ENCODE peak calls at places on chromosome 12, in four cellular contexts. N is astrocyte of the spinal cord, H is WERI-Rb-1, P is kidney. Q is an unnamed sample.

GRCh38 chr12:105748806-105749600 is 389.8 kb downstream of the NUAK1 start:
- DNase-seq in N (peak), H (no peak), P (peak), Q (no peak)

GRCh38 chr12:23640754-23641153 is 308.7 kb downstream of the SOX5 start:
- DNase-seq in N (no peak), H (peak), P (no peak), Q (no peak)

GRCh38 chr12:108612788-108613282 is 15.0 kb upstream of the TMEM119 start:
- DNase-seq in N (no peak), H (no peak), P (no peak), Q (no peak)

GRCh38 chr12:27566159-27566558 is 42.2 kb downstream of the PPFIBP1 start:
- DNase-seq in N (no peak), H (no peak), P (no peak), Q (no peak)

GRCh38 chr12:39723831-39724230 is 104.2 kb upstream of the ABCD2 start:
- DNase-seq in N (peak), H (no peak), P (no peak), Q (peak)

GRCh38 chr12:112380663-112381420 is 1.4 kb downstream of the HECTD4 start:
- DNase-seq in N (no peak), H (peak), P (no peak), Q (no peak)

GRCh38 chr12:22121224-22121623 is 75.2 kb downstream of the CMAS start:
- DNase-seq in N (no peak), H (peak), P (no peak), Q (no peak)

GRCh38 chr12:68234140-68234539 is 8.5 kb upstream of the IL26 start:
- DNase-seq in N (no peak), H (no peak), P (no peak), Q (no peak)

GRCh38 chr12:12224240-12224940 is 42.5 kb downstream of the LRP6 start:
- DNase-seq in N (peak), H (no peak), P (no peak), Q (peak)

GRCh38 chr12:116806845-116807440 is 68.8 kb downstream of the RNFT2 start:
- DNase-seq in N (no peak), H (no peak), P (no peak), Q (no peak)

GRCh38 chr12:75979181-75979580 is 52.4 kb downstream of the PHLDA1 start:
- DNase-seq in N (peak), H (no peak), P (no peak), Q (peak)

GRCh38 chr12:3061129-3061857 is 15.9 kb upstream of the TSPAN9 start:
- DNase-seq in N (peak), H (peak), P (no peak), Q (peak)

DNA sequence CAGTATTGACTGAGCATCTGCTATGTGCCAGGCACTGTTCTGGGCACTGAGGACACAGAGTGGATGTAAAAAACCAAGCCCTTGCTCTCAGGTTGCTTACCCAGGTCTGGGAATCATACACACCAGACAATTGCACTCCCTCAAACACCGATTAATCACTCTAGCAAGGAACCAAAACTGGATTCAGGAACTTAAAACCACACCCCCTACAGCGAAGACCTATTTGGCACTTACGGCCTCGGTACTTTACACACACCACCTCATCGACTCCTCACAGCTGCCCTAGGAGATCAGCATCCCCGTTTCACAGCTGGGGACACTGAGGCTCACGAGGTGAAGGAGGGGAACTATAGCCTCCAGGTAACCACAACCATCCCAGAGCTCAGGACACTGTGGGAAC is 1.6 kb downstream of the GLTP start:
- DNase-seq in N (no peak), H (no peak), P (no peak), Q (no peak)
- H3K4me3 ChIP-seq in N (peak), H (no peak), P (peak), Q (peak)

DNA sequence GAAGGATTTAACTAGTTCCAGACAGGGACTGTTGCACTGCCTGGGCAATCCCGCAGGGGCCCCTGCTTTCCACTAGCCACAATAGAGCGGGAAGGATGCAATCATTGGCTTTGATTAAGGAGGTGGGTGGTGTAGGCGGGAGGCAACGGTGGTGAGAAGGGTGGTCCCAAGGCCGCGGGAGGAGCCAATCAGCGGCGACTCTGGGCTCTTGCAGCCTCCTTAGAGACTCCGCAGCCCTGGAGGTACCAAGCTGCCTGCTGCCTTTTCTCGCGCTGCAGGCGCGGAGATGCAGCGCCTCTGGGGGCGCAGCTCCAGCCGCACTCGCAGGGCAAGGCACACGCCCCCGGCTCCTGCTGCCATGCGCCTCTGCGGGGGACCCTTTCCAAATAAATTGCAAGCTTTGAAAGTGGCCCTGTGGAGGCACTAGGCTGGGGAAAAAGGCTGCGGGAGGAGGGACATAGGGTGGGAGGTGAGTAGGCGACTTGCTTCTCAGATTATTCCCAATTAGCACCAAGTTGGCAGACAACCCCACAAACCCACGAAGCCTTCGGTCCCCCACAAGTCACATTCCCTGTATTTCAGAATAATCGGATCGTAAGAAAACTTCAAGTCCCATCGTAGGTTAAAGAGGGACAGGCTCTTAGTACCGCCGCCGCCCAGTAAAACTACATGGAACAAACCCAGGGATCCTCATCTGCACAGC is 860 bp upstream of the KCNA1 start:
- DNase-seq in N (no peak), H (peak), P (peak), Q (no peak)
- TF ChIP-seq CTCF in N (peak), H (peak), P (no peak), Q (no peak)

GRCh38 chr12:42884116-42884515 is 294.6 kb upstream of the PRICKLE1 start:
- DNase-seq in N (no peak), H (no peak), P (no peak), Q (no peak)
- H3K4me3 ChIP-seq in N (no peak), H (no peak), P (no peak), Q (no peak)

GRCh38 chr12:92210062-92210461 is 64.4 kb upstream of the BTG1 start:
- DNase-seq in N (no peak), H (no peak), P (no peak), Q (no peak)
- TF ChIP-seq CTCF in N (no peak), H (no peak), P (no peak), Q (no peak)

GRCh38 chr12:7061138-7061537 is 620 bp downstream of the C1S start:
- DNase-seq in N (no peak), H (no peak), P (no peak), Q (no peak)
- H3K4me3 ChIP-seq in N (no peak), H (no peak), P (peak), Q (peak)

GRCh38 chr12:4355150-4355842 is 24.2 kb downstream of the FGF23 start:
- DNase-seq in N (no peak), H (no peak), P (no peak), Q (no peak)

GRCh38 chr12:4353785-4354208 is 25.7 kb downstream of the FGF23 start:
- DNase-seq in N (peak), H (peak), P (no peak), Q (no peak)

GRCh38 chr12:4355843-4356327 is 23.6 kb downstream of the FGF23 start:
- DNase-seq in N (peak), H (peak), P (no peak), Q (peak)
- TF ChIP-seq CTCF in N (peak), H (peak), P (no peak), Q (peak)

GRCh38 chr12:110563702-110564470 is 19.2 kb downstream of the PPTC7 start:
- DNase-seq in N (peak), H (no peak), P (no peak), Q (peak)
- H3K4me3 ChIP-seq in N (no peak), H (no peak), P (no peak), Q (no peak)

GRCh38 chr12:52975820-52976573 is 27.1 kb downstream of the KRT18 start:
- DNase-seq in N (no peak), H (peak), P (no peak), Q (peak)
- TF ChIP-seq CTCF in N (no peak), H (peak), P (peak), Q (peak)

DNA sequence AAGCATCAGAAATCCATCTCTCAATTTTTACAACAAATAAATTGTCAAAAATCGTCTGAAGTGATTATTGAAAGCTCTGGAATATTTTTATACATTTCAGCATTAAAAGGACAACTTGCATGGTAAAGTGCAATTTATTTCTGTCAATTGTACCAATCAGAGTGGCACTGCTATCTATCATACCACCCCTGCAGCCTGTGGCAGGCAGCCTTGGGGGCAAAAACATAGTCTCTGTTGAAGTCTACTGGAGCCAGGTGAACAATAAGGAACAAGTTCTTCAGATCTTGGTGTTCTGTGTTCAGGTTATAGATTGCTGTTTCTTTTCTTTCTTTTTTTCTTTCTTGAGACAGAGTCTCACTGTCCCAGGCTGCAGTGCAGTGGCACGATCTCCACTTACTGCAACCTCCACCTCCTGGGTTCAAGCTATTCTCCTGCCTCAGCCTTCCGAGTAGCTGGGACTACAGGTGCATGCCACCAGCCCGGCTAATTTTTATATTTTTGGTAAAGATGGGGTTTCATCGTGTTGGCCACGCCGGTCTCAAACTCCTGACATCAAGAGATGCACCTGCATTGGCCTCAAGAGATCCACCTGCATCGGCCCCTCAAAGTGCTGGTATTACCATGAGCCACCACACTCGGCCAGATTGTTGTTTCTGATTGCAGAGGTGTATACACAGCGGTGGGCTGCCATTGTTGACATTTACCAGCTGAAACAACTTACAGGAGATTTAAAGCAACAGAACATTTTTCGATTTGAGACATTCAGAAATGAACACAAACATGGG is 629.6 kb downstream of the SLC16A7 start:
- DNase-seq in N (no peak), H (no peak), P (no peak), Q (no peak)
- H3K4me3 ChIP-seq in N (no peak), H (no peak), P (no peak), Q (no peak)